ENCODE peak calls at places on chromosome 9, in five cellular contexts. E, K, B, N and X are unnamed samples.

GRCh38 chr9:76534031-76534430 is 75.0 kb downstream of the GCNT1 start:
- DNase-seq in E (no peak), K (no peak), B (no peak), N (no peak), X (no peak)

GRCh38 chr9:91921371-91921770 is 28.7 kb downstream of the ROR2 start:
- DNase-seq in E (no peak), K (no peak), B (no peak), N (no peak), X (no peak)

GRCh38 chr9:124347968-124348358 is 67.3 kb downstream of the PSMB7 start:
- DNase-seq in E (no peak), K (no peak), B (no peak), N (peak), X (no peak)

GRCh38 chr9:138024831-138025291 is 147.3 kb downstream of the CACNA1B start:
- DNase-seq in E (no peak), K (no peak), B (no peak), N (no peak), X (no peak)

GRCh38 chr9:77166193-77166592 is 11.1 kb upstream of the VPS13A start:
- DNase-seq in E (no peak), K (no peak), B (no peak), N (no peak), X (no peak)

GRCh38 chr9:101639785-101640437 is 45.1 kb upstream of the PPP3R2 start:
- DNase-seq in E (no peak), K (no peak), B (no peak), N (no peak), X (no peak)

GRCh38 chr9:21919377-21920362 is 74.5 kb downstream of the CDKN2A start:
- DNase-seq in E (no peak), K (no peak), B (peak), N (no peak), X (no peak)

GRCh38 chr9:81305561-81306182 is 383.7 kb downstream of the TLE1 start:
- DNase-seq in E (no peak), K (no peak), B (no peak), N (no peak), X (no peak)

GRCh38 chr9:71242081-71242480 is 120.7 kb upstream of the TRPM3 start:
- DNase-seq in E (no peak), K (no peak), B (no peak), N (no peak), X (no peak)

GRCh38 chr9:72635197-72635596 is 113.8 kb downstream of the TMC1 start:
- DNase-seq in E (no peak), K (no peak), B (no peak), N (no peak), X (no peak)

GRCh38 chr9:69443178-69443577 is 118.2 kb downstream of the ENTREP1 start:
- DNase-seq in E (no peak), K (no peak), B (no peak), N (no peak), X (no peak)

GRCh38 chr9:36280989-36281388 is 22.7 kb upstream of the GNE start:
- DNase-seq in E (no peak), K (no peak), B (no peak), N (no peak), X (no peak)

GRCh38 chr9:78831726-78832125 is 534.8 kb downstream of the PSAT1 start:
- DNase-seq in E (no peak), K (no peak), B (no peak), N (no peak), X (no peak)

GRCh38 chr9:78835928-78836450 is 539.1 kb downstream of the PSAT1 start:
- DNase-seq in E (no peak), K (no peak), B (no peak), N (no peak), X (no peak)
- H3K27ac ChIP-seq in E (no peak), K (no peak), B (no peak), N (no peak), X (no peak)

GRCh38 chr9:114183006-114183405 is 27.7 kb downstream of the COL27A1 start:
- DNase-seq in E (no peak), K (no peak), B (no peak), N (peak), X (no peak)
- H3K27ac ChIP-seq in E (no peak), K (no peak), B (no peak), N (no peak), X (no peak)

GRCh38 chr9:79645110-79645509 is 73.3 kb downstream of the TLE4 start:
- DNase-seq in E (no peak), K (no peak), B (no peak), N (no peak), X (no peak)
- H3K27ac ChIP-seq in E (no peak), K (no peak), B (no peak), N (no peak), X (no peak)

DNA sequence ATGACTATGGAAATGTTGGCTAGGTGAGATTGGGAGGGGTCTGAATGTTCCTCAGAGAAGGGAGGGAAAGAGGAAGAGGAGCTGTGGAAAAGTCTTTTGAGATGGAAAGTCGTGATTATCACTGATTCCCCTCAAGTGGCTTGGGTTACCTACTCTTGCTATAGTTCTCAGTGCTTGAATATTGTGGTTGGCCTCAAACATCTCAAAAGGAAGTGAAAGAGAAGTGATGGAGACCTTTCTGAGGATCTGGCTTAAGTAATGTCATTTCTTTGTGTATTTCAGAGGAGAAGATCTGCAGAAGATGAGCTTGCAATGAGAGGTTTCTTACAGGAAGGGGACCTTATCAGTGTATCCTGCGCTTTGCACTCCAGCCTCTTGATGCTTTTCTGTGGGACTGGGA is 5.5 kb downstream of the EXOSC2 start:
- DNase-seq in E (no peak), K (no peak), B (no peak), N (no peak), X (no peak)
- H3K27ac ChIP-seq in E (no peak), K (no peak), B (no peak), N (no peak), X (no peak)

DNA sequence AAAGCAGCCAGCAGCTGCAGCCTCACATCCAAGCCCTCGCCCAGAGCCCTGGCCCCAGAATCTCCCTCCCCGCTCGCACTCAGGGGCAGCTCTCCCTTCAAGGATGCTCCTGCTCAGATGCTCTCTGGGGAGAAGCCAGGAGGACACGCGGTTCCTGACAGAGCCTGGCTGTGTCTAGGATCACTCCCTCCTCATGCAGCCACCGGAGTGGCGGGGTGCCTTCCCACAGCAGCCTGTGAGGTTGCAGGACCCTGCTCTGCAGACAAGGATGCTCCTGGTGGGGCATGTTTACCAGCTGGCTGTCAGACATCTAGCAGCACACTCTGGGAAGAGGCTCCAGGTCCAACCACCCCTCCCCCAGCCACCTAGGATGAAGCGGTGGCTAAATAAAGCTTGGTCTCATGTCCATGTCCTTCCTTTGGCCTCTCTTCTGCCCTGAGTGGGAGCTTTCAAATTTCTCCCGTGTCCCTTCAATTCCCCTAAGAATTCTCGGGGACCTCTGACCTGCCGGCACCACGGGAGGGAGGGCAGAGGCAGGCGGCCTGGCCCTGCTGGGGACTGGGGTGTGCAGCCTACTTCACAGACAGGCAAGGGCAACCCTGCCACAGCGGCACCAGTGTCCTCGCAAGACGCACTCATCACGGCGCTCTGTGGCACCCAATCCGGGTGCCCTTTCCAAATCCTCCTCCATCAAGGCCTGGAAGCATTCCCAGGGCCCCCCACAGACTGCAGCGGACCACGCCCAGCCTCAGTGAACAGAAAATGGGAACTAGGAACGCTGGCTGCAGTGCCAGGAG is 88.3 kb upstream of the SARDH start:
- DNase-seq in E (no peak), K (no peak), B (no peak), N (no peak), X (no peak)
- H3K27ac ChIP-seq in E (no peak), K (no peak), B (peak), N (no peak), X (no peak)

GRCh38 chr9:108181444-108181843 is 674.3 kb downstream of the ACTL7B start:
- DNase-seq in E (no peak), K (no peak), B (no peak), N (no peak), X (no peak)
- H3K27ac ChIP-seq in E (no peak), K (no peak), B (no peak), N (no peak), X (no peak)

GRCh38 chr9:19988281-19988680 is 199.4 kb upstream of the SLC24A2 start:
- DNase-seq in E (no peak), K (no peak), B (no peak), N (no peak), X (no peak)
- H3K27ac ChIP-seq in E (no peak), K (no peak), B (no peak), N (no peak), X (no peak)

GRCh38 chr9:105296889-105297288 is 52.4 kb downstream of the SLC44A1 start:
- DNase-seq in E (no peak), K (no peak), B (peak), N (no peak), X (peak)

GRCh38 chr9:105295986-105296385 is 51.5 kb downstream of the SLC44A1 start:
- DNase-seq in E (no peak), K (no peak), B (no peak), N (no peak), X (no peak)

GRCh38 chr9:105296445-105296844 is 52.0 kb downstream of the SLC44A1 start:
- DNase-seq in E (no peak), K (no peak), B (no peak), N (no peak), X (no peak)

GRCh38 chr9:105297442-105298097 is 53.1 kb downstream of the SLC44A1 start:
- DNase-seq in E (no peak), K (no peak), B (no peak), N (no peak), X (no peak)

GRCh38 chr9:105299190-105299854 is 54.9 kb downstream of the SLC44A1 start:
- DNase-seq in E (no peak), K (no peak), B (peak), N (peak), X (peak)
- H3K27ac ChIP-seq in E (peak), K (peak), B (no peak), N (no peak), X (peak)